ENCODE peak calls at places on chromosomes 5 and 9, in seven cellular contexts. H is heart right ventricle, V is ascending aorta, U is right lobe of liver, A is breast epithelium, J is PC-3, L is lower lobe of right lung. K is an unnamed sample. For H3K9me3, the result is how much of the 10 kb centered on the place peaks cover.

GRCh38 chr5:42855811-42856210 is 44.1 kb upstream of the SELENOP start:
- DNase-seq in H (no peak), A (no peak), L (no peak), U (no peak), J (no peak), V (no peak), K (no peak)

GRCh38 chr5:101012880-101013279 is 109.8 kb upstream of the ST8SIA4 start:
- DNase-seq in U (no peak), H (no peak), V (no peak), J (peak), A (no peak), L (no peak), K (no peak)

GRCh38 chr5:151245820-151246219 is 7.2 kb upstream of the GM2A start:
- DNase-seq in U (no peak), H (no peak), V (no peak), J (no peak), L (no peak), A (no peak), K (no peak)

GRCh38 chr5:100270323-100270771 is 264.8 kb upstream of the FAM174A start:
- DNase-seq in L (no peak), J (peak), V (no peak), U (no peak), H (no peak), A (no peak), K (no peak)

GRCh38 chr9:110443878-110444245 is 106.2 kb upstream of the TXNDC8 start:
- DNase-seq in J (no peak), A (no peak), H (no peak), V (no peak), U (no peak), L (no peak), K (no peak)

GRCh38 chr5:83475540-83476469 is 4.3 kb downstream of the VCAN start:
- DNase-seq in H (no peak), L (no peak), J (peak), A (no peak), U (no peak), V (no peak), K (no peak)

GRCh38 chr9:88816141-88816540 is 175.1 kb upstream of the S1PR3 start:
- DNase-seq in U (no peak), H (no peak), J (no peak), A (no peak), L (no peak), V (no peak), K (no peak)

GRCh38 chr5:119022017-119022745 is 33.8 kb upstream of the DTWD2 start:
- DNase-seq in U (no peak), A (no peak), H (no peak), L (no peak), V (no peak), J (peak), K (no peak)

GRCh38 chr9:89872913-89873707 is 268.3 kb downstream of the GADD45G start:
- DNase-seq in L (peak), H (peak), U (peak), V (peak), A (peak), J (no peak), K (no peak)

GRCh38 chr9:33988219-33988890 is 60.3 kb downstream of the UBAP2 start:
- DNase-seq in V (no peak), H (no peak), A (no peak), L (no peak), U (no peak), J (peak), K (no peak)

GRCh38 chr9:115590016-115590415 is 472.1 kb upstream of the TNC start:
- DNase-seq in J (peak), H (peak), U (no peak), A (no peak), L (no peak), V (no peak), K (no peak)

GRCh38 chr5:138438724-138439536 is at the start of gene REEP2:
- DNase-seq in L (no peak), A (no peak), J (peak), V (peak), U (no peak), H (no peak), K (peak)

GRCh38 chr5:143673676-143674468 is 138.1 kb upstream of the HMHB1 start:
- DNase-seq in H (no peak), L (no peak), U (no peak), A (no peak), V (no peak), J (peak), K (no peak)

GRCh38 chr9:84331119-84331791 is 9.3 kb downstream of the SLC28A3 start:
- DNase-seq in A (no peak), U (no peak), V (no peak), L (peak), H (no peak), J (peak), K (no peak)

GRCh38 chr5:79191457-79191856 is 44.5 kb upstream of the JMY start:
- DNase-seq in A (no peak), J (no peak), L (no peak), H (no peak), V (no peak), U (no peak), K (no peak)

GRCh38 chr5:57884346-57885102 is 401.9 kb upstream of the ACTBL2 start:
- DNase-seq in V (no peak), H (no peak), U (no peak), A (no peak), J (no peak), L (no peak), K (no peak)

GRCh38 chr9:130732131-130732530 is 38.6 kb downstream of the EXOSC2 start:
- DNase-seq in A (no peak), H (no peak), L (no peak), V (no peak), U (no peak), J (no peak), K (no peak)

GRCh38 chr5:139377226-139377625 is 5.9 kb downstream of the SLC23A1 start:
- DNase-seq in A (no peak), U (peak), V (no peak), L (no peak), J (no peak), H (no peak), K (no peak)

GRCh38 chr5:7190727-7191126 is 205.2 kb upstream of the ADCY2 start:
- DNase-seq in J (no peak), L (no peak), V (no peak), U (no peak), H (no peak), A (no peak), K (no peak)

GRCh38 chr9:112516769-112517168 is 30.1 kb downstream of the KIAA1958 start:
- DNase-seq in J (no peak), V (no peak), L (no peak), U (no peak), H (no peak), A (no peak), K (no peak)

GRCh38 chr9:107309271-107309670 is 26.2 kb downstream of the RAD23B start:
- DNase-seq in V (no peak), U (no peak), L (no peak), A (no peak), J (no peak), H (no peak), K (no peak)

GRCh38 chr5:10762178-10762775 is 1.2 kb upstream of the DAP start:
- DNase-seq in H (peak), U (peak), L (peak), J (peak), V (peak), A (no peak), K (no peak)

GRCh38 chr9:124122321-124122720 is 110.8 kb downstream of the LHX2 start:
- DNase-seq in J (no peak), V (no peak), H (no peak), U (no peak), L (no peak), A (no peak), K (no peak)

GRCh38 chr5:116576043-116576713 is 1.6 kb upstream of the SEMA6A start:
- DNase-seq in J (peak), A (no peak), L (peak), U (peak), V (no peak), H (peak), K (no peak)

GRCh38 chr5:6899215-6899614 is 186.0 kb downstream of the TENT4A start:
- DNase-seq in J (no peak), L (no peak), H (peak), V (no peak), U (no peak), A (no peak), K (no peak)

GRCh38 chr9:136571525-136571924 is 25.7 kb upstream of the NOTCH1 start:
- DNase-seq in L (no peak), J (no peak), U (no peak), H (no peak), A (no peak), V (no peak), K (no peak)

GRCh38 chr5:163089233-163089632 is 348.2 kb upstream of the CCNG1 start:
- DNase-seq in V (no peak), H (no peak), L (no peak), J (no peak), U (no peak), A (no peak), K (no peak)

GRCh38 chr5:124948062-124948753 is 201.8 kb upstream of the ZNF608 start:
- DNase-seq in L (no peak), V (no peak), J (peak), A (no peak), U (no peak), H (peak), K (no peak)

GRCh38 chr9:10268500-10269485 is 344.0 kb downstream of the PTPRD start:
- DNase-seq in J (peak), V (no peak), A (no peak), L (no peak), U (peak), H (peak), K (no peak)

GRCh38 chr9:124040935-124041816 is 29.6 kb downstream of the LHX2 start:
- DNase-seq in V (no peak), L (peak), U (peak), A (no peak), J (no peak), H (peak), K (peak)

GRCh38 chr9:133828338-133828997 is 90.3 kb upstream of the SARDH start:
- DNase-seq in H (no peak), V (no peak), J (no peak), L (no peak), A (no peak), U (no peak), K (no peak)
- TF ChIP-seq CTCF in H (no peak), V (no peak), J (no peak), L (no peak), A (no peak), U (no peak), K (no peak)

GRCh38 chr5:145835839-145836222 is 689 bp upstream of the PRELID2 start:
- DNase-seq in A (no peak), J (no peak), H (no peak), U (no peak), V (no peak), L (no peak), K (no peak)
- H3K27ac ChIP-seq in A (peak), J (peak), H (peak), U (peak), V (peak), L (peak), K (no peak)

DNA sequence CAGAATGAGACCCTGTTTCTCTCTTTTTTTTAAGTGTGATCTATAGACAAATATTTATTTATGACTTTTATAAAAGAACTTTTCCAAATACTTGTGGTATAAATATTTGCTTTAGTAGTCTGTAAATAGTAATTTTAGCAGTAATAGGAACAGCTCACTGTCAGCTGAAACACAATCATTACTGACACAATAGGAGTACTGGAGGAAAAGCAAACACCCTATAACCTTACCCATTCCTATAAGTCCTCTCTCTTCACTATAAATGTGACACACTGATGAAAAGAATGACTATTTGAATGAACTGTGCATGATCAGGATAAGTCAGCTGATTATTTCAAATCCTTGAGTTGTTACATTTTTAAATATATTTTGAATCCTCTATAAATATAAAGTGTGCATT is 72.4 kb downstream of the CDH12 start:
- DNase-seq in U (no peak), V (no peak), A (no peak), J (peak), L (no peak), H (no peak), K (no peak)
- H3K9me3 ChIP-seq in U (under half), V (under half), A (under half), J (under half), L (under half), H (under half), K (under half)

DNA sequence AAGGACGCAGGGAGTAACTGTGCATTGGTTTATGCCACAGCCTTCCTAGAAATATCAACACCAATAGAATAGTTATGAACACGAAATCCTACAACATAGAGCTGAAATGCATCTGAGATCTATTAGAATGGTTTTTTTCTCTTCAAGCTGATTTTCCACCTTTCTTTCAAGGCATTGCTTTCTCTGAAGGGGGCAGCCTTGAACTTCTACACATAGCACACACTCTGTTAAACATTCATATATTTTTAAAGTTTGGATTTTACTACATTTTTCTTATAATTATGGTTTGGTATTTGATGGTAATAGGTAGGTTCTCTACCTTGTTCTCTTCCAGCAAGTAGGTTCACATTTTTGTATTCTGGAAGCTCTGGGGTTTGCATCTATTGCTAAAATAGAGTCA is 661.8 kb downstream of the SEMA5A start:
- DNase-seq in A (no peak), V (no peak), H (no peak), U (no peak), J (peak), L (no peak), K (no peak)
- TF ChIP-seq CTCF in A (no peak), V (no peak), H (no peak), U (no peak), J (peak), L (no peak), K (no peak)

DNA sequence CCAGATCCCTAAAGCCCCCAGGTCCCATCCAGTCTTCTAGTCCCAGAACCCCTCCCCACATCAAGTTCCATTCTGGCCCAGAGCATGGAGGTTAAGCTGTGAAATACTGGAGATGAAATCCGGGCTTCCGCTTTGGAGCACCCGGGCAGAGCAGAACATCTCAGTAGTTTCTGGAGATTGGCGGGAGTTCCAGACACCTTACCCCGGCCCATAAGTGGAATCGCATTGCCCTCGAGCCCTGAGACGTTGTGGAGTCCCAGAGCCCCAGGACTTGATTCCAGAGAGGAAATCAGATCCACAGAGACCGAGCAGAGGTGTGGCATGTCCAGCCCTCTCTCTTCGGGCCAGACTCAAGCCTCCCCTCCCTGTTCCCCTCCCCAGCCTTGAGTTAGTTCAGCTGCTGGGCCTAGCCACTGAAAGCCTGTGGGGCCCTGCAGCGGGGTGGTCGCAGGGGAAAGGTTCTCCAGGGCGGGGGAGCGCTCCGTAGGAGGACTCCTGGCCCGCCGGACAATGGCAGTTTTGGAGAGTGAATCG is 937 bp upstream of the PAX5 start:
- DNase-seq in A (no peak), U (no peak), L (no peak), J (no peak), H (no peak), V (no peak), K (no peak)
- H3K27ac ChIP-seq in A (no peak), U (no peak), L (no peak), J (no peak), H (no peak), V (no peak), K (no peak)

GRCh38 chr5:132007399-132008162 is 3.9 kb downstream of the ACSL6 start:
- DNase-seq in U (no peak), J (peak), L (peak), V (peak), H (peak), A (peak), K (peak)
- H3K9me3 ChIP-seq in U (under half), J (under half), L (under half), V (under half), H (under half), A (under half), K (under half)

GRCh38 chr5:159444441-159445082 is 114.3 kb upstream of the IL12B start:
- DNase-seq in U (no peak), L (no peak), V (no peak), J (peak), A (no peak), H (no peak), K (no peak)
- TF ChIP-seq CTCF in U (peak), L (peak), V (peak), J (peak), A (no peak), H (peak), K (peak)

GRCh38 chr9:37406603-37407401 is 15.7 kb upstream of the GRHPR start:
- DNase-seq in L (no peak), J (peak), U (no peak), H (no peak), A (no peak), V (no peak), K (no peak)

GRCh38 chr9:37405350-37405749 is 17.1 kb upstream of the GRHPR start:
- DNase-seq in J (no peak), L (no peak), H (no peak), U (no peak), A (no peak), V (no peak), K (no peak)

GRCh38 chr9:37407468-37407867 is 15.0 kb upstream of the GRHPR start:
- DNase-seq in H (no peak), U (no peak), L (no peak), J (peak), A (no peak), V (no peak), K (no peak)

GRCh38 chr9:37405764-37406380 is 16.6 kb upstream of the GRHPR start:
- DNase-seq in V (no peak), A (no peak), L (no peak), J (no peak), U (no peak), H (no peak), K (no peak)

GRCh38 chr9:37404590-37404989 is 17.9 kb upstream of the GRHPR start:
- DNase-seq in L (no peak), J (no peak), U (no peak), A (no peak), H (no peak), V (no peak), K (no peak)
- H3K27ac ChIP-seq in L (no peak), J (no peak), U (no peak), A (no peak), H (peak), V (no peak), K (no peak)

DNA sequence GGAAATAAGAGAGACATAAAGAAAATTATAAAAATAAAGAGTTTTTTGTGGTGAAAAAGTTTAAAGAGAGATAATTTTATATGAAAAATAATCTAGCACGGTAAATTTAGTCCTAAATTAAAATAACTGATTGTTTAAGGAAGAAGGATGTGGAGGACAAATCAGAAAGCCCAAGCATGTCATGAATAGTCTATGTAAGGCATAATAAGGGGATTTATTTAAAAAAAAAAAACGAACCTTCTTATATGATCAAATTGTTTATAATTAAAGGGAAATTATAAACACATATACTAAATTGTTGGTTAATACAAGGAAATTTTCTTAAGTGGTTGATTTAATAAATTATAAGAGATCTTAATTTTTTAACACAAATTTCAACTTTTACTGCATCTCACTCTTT is 551.8 kb upstream of the TYRP1 start:
- DNase-seq in J (no peak), L (no peak), V (no peak), H (no peak), U (no peak), A (no peak), K (no peak)
- H3K9me3 ChIP-seq in J (under half), L (under half), V (under half), H (under half), U (under half), A (under half), K (under half)

GRCh38 chr9:78618735-78619134 is 321.8 kb downstream of the PSAT1 start:
- DNase-seq in U (no peak), H (no peak), J (no peak), L (no peak), V (no peak), A (no peak), K (no peak)
- TF ChIP-seq CTCF in U (no peak), H (no peak), J (no peak), L (no peak), V (no peak), A (no peak), K (no peak)